ENCODE peak calls at places on chromosomes 7 and 10, in five cellular contexts. One of them, this sample, is unnamed.

GRCh38 chr10:659710-660141 is 29.7 kb downstream of the DIP2C start:
- DNase-seq in iris pigment epithelial cell: peak
- DNase-seq in HTR-8/SVneo: no peak
- DNase-seq in fibroblast of lung: peak
- DNase-seq in Daoy: peak
- DNase-seq in this sample: no peak

GRCh38 chr7:37085600-37085999 is 361.3 kb upstream of the AOAH start:
- DNase-seq in iris pigment epithelial cell: no peak
- DNase-seq in HTR-8/SVneo: no peak
- DNase-seq in Daoy: no peak
- DNase-seq in fibroblast of lung: no peak
- DNase-seq in this sample: no peak

GRCh38 chr7:47343056-47343455 is 238.9 kb downstream of the TNS3 start:
- DNase-seq in fibroblast of lung: no peak
- DNase-seq in iris pigment epithelial cell: no peak
- DNase-seq in Daoy: no peak
- DNase-seq in HTR-8/SVneo: no peak
- DNase-seq in this sample: no peak

GRCh38 chr10:19815478-19816419 is 483 bp upstream of the PLXDC2 start:
- DNase-seq in fibroblast of lung: peak
- DNase-seq in HTR-8/SVneo: no peak
- DNase-seq in iris pigment epithelial cell: peak
- DNase-seq in Daoy: peak
- DNase-seq in this sample: no peak

GRCh38 chr7:760006-760405 is 32.9 kb upstream of the PRKAR1B start:
- DNase-seq in fibroblast of lung: no peak
- DNase-seq in HTR-8/SVneo: no peak
- DNase-seq in Daoy: no peak
- DNase-seq in iris pigment epithelial cell: no peak
- DNase-seq in this sample: no peak

GRCh38 chr10:95333997-95334792 is 43.4 kb upstream of the PDLIM1 start:
- DNase-seq in iris pigment epithelial cell: peak
- DNase-seq in HTR-8/SVneo: peak
- DNase-seq in Daoy: peak
- DNase-seq in fibroblast of lung: peak
- DNase-seq in this sample: no peak

GRCh38 chr10:95217476-95217875 is 23.4 kb downstream of the ACSM6 start:
- DNase-seq in fibroblast of lung: peak
- DNase-seq in iris pigment epithelial cell: no peak
- DNase-seq in HTR-8/SVneo: no peak
- DNase-seq in Daoy: peak
- DNase-seq in this sample: no peak

GRCh38 chr10:48455392-48456151 is 149.1 kb downstream of the MAPK8 start:
- DNase-seq in fibroblast of lung: no peak
- DNase-seq in HTR-8/SVneo: no peak
- DNase-seq in iris pigment epithelial cell: no peak
- DNase-seq in Daoy: no peak
- DNase-seq in this sample: peak

GRCh38 chr10:114709966-114710365 is 51.9 kb upstream of the ABLIM1 start:
- DNase-seq in iris pigment epithelial cell: peak
- DNase-seq in HTR-8/SVneo: no peak
- DNase-seq in Daoy: no peak
- DNase-seq in fibroblast of lung: peak
- DNase-seq in this sample: no peak

GRCh38 chr7:18352339-18353255 is 143.0 kb upstream of the HDAC9 start:
- DNase-seq in iris pigment epithelial cell: peak
- DNase-seq in Daoy: peak
- DNase-seq in fibroblast of lung: peak
- DNase-seq in HTR-8/SVneo: peak
- DNase-seq in this sample: no peak

GRCh38 chr7:104980440-104980839 is 33.6 kb upstream of the KMT2E start:
- DNase-seq in HTR-8/SVneo: no peak
- DNase-seq in iris pigment epithelial cell: no peak
- DNase-seq in fibroblast of lung: peak
- DNase-seq in Daoy: peak
- DNase-seq in this sample: no peak

GRCh38 chr10:82277591-82277990 is 402.6 kb downstream of the NRG3 start:
- DNase-seq in fibroblast of lung: peak
- DNase-seq in iris pigment epithelial cell: no peak
- DNase-seq in HTR-8/SVneo: no peak
- DNase-seq in Daoy: no peak
- DNase-seq in this sample: no peak

GRCh38 chr7:45703373-45703821 is 129.2 kb downstream of the ADCY1 start:
- DNase-seq in fibroblast of lung: no peak
- DNase-seq in Daoy: no peak
- DNase-seq in iris pigment epithelial cell: no peak
- DNase-seq in HTR-8/SVneo: no peak
- DNase-seq in this sample: no peak

GRCh38 chr7:37467017-37467416 is 18.4 kb upstream of the ELMO1 start:
- DNase-seq in HTR-8/SVneo: no peak
- DNase-seq in fibroblast of lung: no peak
- DNase-seq in iris pigment epithelial cell: no peak
- DNase-seq in Daoy: no peak
- DNase-seq in this sample: no peak

GRCh38 chr7:84801396-84801795 is 385.5 kb downstream of the SEMA3D start:
- DNase-seq in iris pigment epithelial cell: peak
- DNase-seq in HTR-8/SVneo: no peak
- DNase-seq in Daoy: no peak
- DNase-seq in fibroblast of lung: no peak
- DNase-seq in this sample: no peak

GRCh38 chr7:70570029-70570428 is 561.9 kb upstream of the GALNT17 start:
- DNase-seq in fibroblast of lung: no peak
- DNase-seq in iris pigment epithelial cell: no peak
- DNase-seq in HTR-8/SVneo: no peak
- DNase-seq in Daoy: no peak
- DNase-seq in this sample: no peak

GRCh38 chr7:44163591-44163990 is 22.5 kb upstream of the MYL7 start:
- DNase-seq in iris pigment epithelial cell: peak
- DNase-seq in Daoy: peak
- DNase-seq in HTR-8/SVneo: peak
- DNase-seq in fibroblast of lung: peak
- DNase-seq in this sample: no peak

GRCh38 chr10:15719062-15719898 is 442 bp downstream of the ITGA8 start:
- DNase-seq in iris pigment epithelial cell: peak
- DNase-seq in Daoy: no peak
- DNase-seq in HTR-8/SVneo: no peak
- DNase-seq in fibroblast of lung: no peak
- DNase-seq in this sample: no peak

GRCh38 chr10:127378628-127379027 is 170.5 kb upstream of the NPS start:
- DNase-seq in fibroblast of lung: no peak
- DNase-seq in iris pigment epithelial cell: no peak
- DNase-seq in HTR-8/SVneo: no peak
- DNase-seq in Daoy: no peak
- DNase-seq in this sample: no peak

GRCh38 chr7:133709036-133709880 is 417.9 kb upstream of the LRGUK start:
- DNase-seq in HTR-8/SVneo: no peak
- DNase-seq in Daoy: no peak
- DNase-seq in fibroblast of lung: no peak
- DNase-seq in iris pigment epithelial cell: peak
- DNase-seq in this sample: no peak

GRCh38 chr10:110615057-110615630 is 29.0 kb upstream of the RBM20 start:
- DNase-seq in Daoy: no peak
- DNase-seq in HTR-8/SVneo: no peak
- DNase-seq in fibroblast of lung: peak
- DNase-seq in iris pigment epithelial cell: peak
- DNase-seq in this sample: no peak

GRCh38 chr7:93036807-93037206 is 81.0 kb downstream of the SAMD9 start:
- DNase-seq in fibroblast of lung: no peak
- DNase-seq in HTR-8/SVneo: no peak
- DNase-seq in iris pigment epithelial cell: no peak
- DNase-seq in Daoy: no peak
- DNase-seq in this sample: no peak

GRCh38 chr7:92691578-92691977 is 101.4 kb upstream of the FAM133B start:
- DNase-seq in Daoy: peak
- DNase-seq in HTR-8/SVneo: peak
- DNase-seq in iris pigment epithelial cell: peak
- DNase-seq in fibroblast of lung: peak
- DNase-seq in this sample: no peak

GRCh38 chr10:1103551-1103950 is 47.4 kb downstream of the WDR37 start:
- DNase-seq in iris pigment epithelial cell: no peak
- DNase-seq in Daoy: no peak
- DNase-seq in fibroblast of lung: no peak
- DNase-seq in HTR-8/SVneo: no peak
- DNase-seq in this sample: no peak

GRCh38 chr7:132861424-132861823 is 220.5 kb downstream of the CHCHD3 start:
- DNase-seq in fibroblast of lung: no peak
- DNase-seq in HTR-8/SVneo: no peak
- DNase-seq in Daoy: no peak
- DNase-seq in iris pigment epithelial cell: no peak
- DNase-seq in this sample: no peak

GRCh38 chr7:85693326-85693725 is 506.5 kb upstream of the SEMA3D start:
- DNase-seq in HTR-8/SVneo: no peak
- DNase-seq in fibroblast of lung: no peak
- DNase-seq in Daoy: no peak
- DNase-seq in iris pigment epithelial cell: no peak
- DNase-seq in this sample: no peak

This sample was measured in CD14-positive monocyte.